ENCODE peak calls at places on chromosomes 2 and 18, in seven cellular contexts. Q is lower leg skin, I is heart left ventricle, V is progenitor cell of endocrine pancreas, O is aorta, H is LoVo, E is Calu3. S is an unnamed sample.

GRCh38 chr2:45814528-45814927 is 163.1 kb downstream of the PRKCE start:
- DNase-seq in Q (no peak), I (no peak), V (no peak), O (no peak), H (no peak), E (no peak), S (no peak)

GRCh38 chr2:11292464-11293255 is 51.8 kb downstream of the ROCK2 start:
- DNase-seq in Q (no peak), I (no peak), V (no peak), O (no peak), H (no peak), E (no peak), S (no peak)

GRCh38 chr18:60090170-60090569 is 190.4 kb downstream of the PMAIP1 start:
- DNase-seq in Q (no peak), I (no peak), V (no peak), O (no peak), H (no peak), E (no peak), S (no peak)

GRCh38 chr2:20180676-20181648 is 44.0 kb downstream of the SDC1 start:
- DNase-seq in Q (peak), I (no peak), V (no peak), O (no peak), H (no peak), E (no peak), S (peak)

GRCh38 chr2:71122917-71123316 is 7.1 kb downstream of the MCEE start:
- DNase-seq in Q (no peak), I (no peak), V (no peak), O (no peak), H (no peak), E (no peak), S (no peak)

GRCh38 chr2:20126469-20126868 is 75.0 kb upstream of the LAPTM4A start:
- DNase-seq in Q (no peak), I (no peak), V (no peak), O (no peak), H (no peak), E (no peak), S (no peak)

GRCh38 chr2:235270951-235271350 is 222.9 kb upstream of the AGAP1 start:
- DNase-seq in Q (no peak), I (no peak), V (no peak), O (no peak), H (no peak), E (peak), S (no peak)

GRCh38 chr2:226984461-226985226 is 148.8 kb downstream of the RHBDD1 start:
- DNase-seq in Q (no peak), I (no peak), V (no peak), O (no peak), H (no peak), E (no peak), S (no peak)

GRCh38 chr2:43041167-43041566 is 185.2 kb downstream of the ZFP36L2 start:
- DNase-seq in Q (peak), I (no peak), V (no peak), O (peak), H (peak), E (no peak), S (no peak)

GRCh38 chr2:42360890-42361727 is at the start of gene COX7A2L:
- DNase-seq in Q (peak), I (peak), V (peak), O (peak), H (peak), E (peak), S (peak)

GRCh38 chr2:120261387-120262006 is 8.8 kb downstream of the RALB start:
- DNase-seq in Q (peak), I (no peak), V (no peak), O (no peak), H (no peak), E (no peak), S (no peak)

GRCh38 chr18:74457743-74458465 is 796 bp upstream of the DIPK1C start:
- DNase-seq in Q (peak), I (peak), V (no peak), O (no peak), H (no peak), E (no peak), S (peak)

GRCh38 chr18:65821890-65822289 is 71.1 kb downstream of the CDH7 start:
- DNase-seq in Q (no peak), I (no peak), V (no peak), O (no peak), H (no peak), E (no peak), S (no peak)

GRCh38 chr2:131030478-131030971 is 62.7 kb downstream of the FAM168B start:
- DNase-seq in Q (peak), I (no peak), V (no peak), O (no peak), H (no peak), E (no peak), S (peak)

GRCh38 chr18:28041366-28041765 is 135.6 kb downstream of the CDH2 start:
- DNase-seq in Q (no peak), I (no peak), V (no peak), O (no peak), H (no peak), E (no peak), S (no peak)

GRCh38 chr2:232854082-232854481 is 16.0 kb upstream of the SNORC start:
- DNase-seq in Q (no peak), I (no peak), V (no peak), O (no peak), H (peak), E (peak), S (no peak)

GRCh38 chr2:39373403-39373802 is 63.7 kb downstream of the MAP4K3 start:
- DNase-seq in Q (no peak), I (no peak), V (no peak), O (no peak), H (no peak), E (no peak), S (no peak)

GRCh38 chr2:26401739-26402541 is at the start of gene DRC1:
- DNase-seq in Q (no peak), I (peak), V (peak), O (peak), H (no peak), E (peak), S (no peak)

GRCh38 chr2:160073284-160073888 is 11.0 kb upstream of the PLA2R1 start:
- DNase-seq in Q (no peak), I (no peak), V (no peak), O (no peak), H (peak), E (no peak), S (no peak)

GRCh38 chr2:231228974-231229373 is 30.5 kb downstream of the ARMC9 start:
- DNase-seq in Q (no peak), I (no peak), V (no peak), O (no peak), H (no peak), E (no peak), S (no peak)

GRCh38 chr2:46364797-46365457 is 67.7 kb downstream of the EPAS1 start:
- DNase-seq in Q (no peak), I (no peak), V (no peak), O (no peak), H (peak), E (peak), S (no peak)

GRCh38 chr2:8544786-8545631 is 136.8 kb upstream of the ID2 start:
- DNase-seq in Q (peak), I (peak), V (no peak), O (peak), H (no peak), E (peak), S (peak)

GRCh38 chr18:471701-472100 is 28.8 kb downstream of the COLEC12 start:
- DNase-seq in Q (no peak), I (no peak), V (no peak), O (no peak), H (no peak), E (no peak), S (no peak)